ENCODE peak calls at places on chromosomes 1 and 21, in five cellular contexts. L, I, U, S and V are unnamed samples.

GRCh38 chr1:185348296-185348695 is 31.3 kb upstream of the IVNS1ABP start:
- DNase-seq in U (no peak), S (no peak), I (no peak), L (no peak), V (no peak)

GRCh38 chr1:7356079-7356478 is 415.0 kb upstream of the VAMP3 start:
- DNase-seq in U (no peak), S (no peak), L (no peak), I (no peak), V (no peak)

GRCh38 chr1:11645670-11646265 is 8.5 kb downstream of the FBXO2 start:
- DNase-seq in U (no peak), L (peak), S (peak), I (peak), V (peak)

GRCh38 chr1:227697321-227697864 is 37.7 kb downstream of the JMJD4 start:
- DNase-seq in U (no peak), S (no peak), I (no peak), L (no peak), V (no peak)

GRCh38 chr1:43452789-43453441 is 816 bp downstream of the HYI start:
- DNase-seq in S (peak), U (no peak), L (no peak), I (peak), V (peak)

GRCh38 chr1:30914931-30915330 is 6.4 kb upstream of the SDC3 start:
- DNase-seq in L (no peak), U (no peak), S (no peak), I (no peak), V (peak)

GRCh38 chr1:63843010-63843409 is 69.2 kb downstream of the ROR1 start:
- DNase-seq in S (no peak), I (no peak), U (no peak), L (no peak), V (no peak)

GRCh38 chr1:203083463-203083921 is 2.3 kb downstream of the MYOG start:
- DNase-seq in S (peak), L (no peak), U (no peak), I (no peak), V (peak)

GRCh38 chr1:206117151-206117948 is at the start of gene AVPR1B:
- DNase-seq in U (no peak), L (peak), I (peak), S (peak), V (peak)

GRCh38 chr1:78045850-78046778 is at the start of gene GIPC2:
- DNase-seq in L (peak), I (peak), S (peak), U (no peak), V (peak)

GRCh38 chr1:214404571-214405213 is 123.7 kb downstream of the SMYD2 start:
- DNase-seq in L (no peak), U (no peak), I (no peak), S (peak), V (no peak)

GRCh38 chr1:40105028-40105427 is 8.0 kb upstream of the PPT1 start:
- DNase-seq in L (no peak), U (no peak), S (no peak), I (no peak), V (no peak)

GRCh38 chr1:209641216-209642181 is 10.7 kb downstream of the LAMB3 start:
- DNase-seq in L (peak), S (no peak), U (no peak), I (no peak), V (no peak)

GRCh38 chr1:8571200-8571984 is 246.0 kb downstream of the RERE start:
- DNase-seq in L (no peak), I (no peak), U (no peak), S (no peak), V (no peak)

GRCh38 chr1:37305841-37306240 is 168.5 kb upstream of the ZC3H12A start:
- DNase-seq in L (no peak), S (no peak), U (no peak), I (no peak), V (no peak)

GRCh38 chr1:55179177-55179835 is 35.9 kb downstream of the USP24 start:
- DNase-seq in U (no peak), L (no peak), S (no peak), I (no peak), V (no peak)

GRCh38 chr1:40310983-40311642 is 6.0 kb downstream of the COL9A2 start:
- DNase-seq in U (no peak), L (no peak), S (peak), I (no peak), V (peak)

GRCh38 chr1:236103646-236104218 is 38.6 kb upstream of the GPR137B start:
- DNase-seq in S (peak), I (peak), L (peak), U (no peak), V (peak)

GRCh38 chr1:37410815-37411214 is 63.6 kb upstream of the ZC3H12A start:
- DNase-seq in U (no peak), L (no peak), S (peak), I (peak), V (no peak)

GRCh38 chr1:11316701-11317100 is 43.7 kb downstream of the UBIAD1 start:
- DNase-seq in I (no peak), U (no peak), L (no peak), S (no peak), V (peak)

GRCh38 chr21:44804762-44805161 is 3.1 kb upstream of the UBE2G2 start:
- DNase-seq in U (no peak), L (no peak), I (no peak), S (no peak), V (no peak)
- H3K27ac ChIP-seq in U (no peak), L (no peak), I (no peak), S (no peak), V (no peak)

GRCh38 chr1:230102046-230102445 is 35.0 kb downstream of the GALNT2 start:
- DNase-seq in L (no peak), S (no peak), I (no peak), U (no peak), V (no peak)
- H3K27ac ChIP-seq in L (no peak), S (no peak), I (no peak), U (no peak), V (peak)

GRCh38 chr1:61254629-61255323 is 172.4 kb downstream of the NFIA start:
- DNase-seq in I (no peak), S (no peak), U (no peak), L (peak), V (peak)

GRCh38 chr1:61259379-61260148 is 177.2 kb downstream of the NFIA start:
- DNase-seq in L (no peak), U (no peak), I (no peak), S (no peak), V (no peak)

GRCh38 chr1:61255324-61255703 is 173.0 kb downstream of the NFIA start:
- DNase-seq in L (no peak), I (no peak), U (no peak), S (no peak), V (no peak)

GRCh38 chr1:61253059-61253735 is 170.8 kb downstream of the NFIA start:
- DNase-seq in L (peak), I (no peak), S (no peak), U (no peak), V (no peak)

GRCh38 chr1:61253912-61254628 is 171.7 kb downstream of the NFIA start:
- DNase-seq in L (no peak), U (no peak), S (no peak), I (no peak), V (no peak)
- H3K27ac ChIP-seq in L (peak), U (peak), S (no peak), I (no peak), V (peak)

DNA sequence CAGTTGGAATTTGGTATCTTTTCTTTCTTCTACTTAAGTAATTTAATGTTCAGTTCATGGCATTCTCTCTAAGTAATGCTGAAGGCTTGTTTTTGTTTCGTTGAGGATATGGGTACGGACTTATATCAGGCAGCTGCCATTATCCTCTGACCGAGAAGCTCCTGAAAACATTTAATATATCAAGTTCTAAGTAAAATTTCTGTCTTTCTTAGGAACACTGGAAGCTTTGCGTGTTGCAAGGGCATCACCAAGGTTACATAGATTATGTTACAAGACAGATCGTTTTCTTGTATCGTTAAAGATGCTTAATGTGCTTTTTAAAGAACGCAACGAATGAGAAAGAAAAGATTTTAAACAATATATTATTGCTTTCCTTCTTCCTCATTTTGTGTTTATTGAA is 1.0 kb upstream of the GALNT2 start:
- DNase-seq in U (no peak), S (no peak), L (no peak), I (no peak), V (no peak)
- H3K27ac ChIP-seq in U (no peak), S (no peak), L (peak), I (no peak), V (peak)

GRCh38 chr1:35030338-35031102 is 1.2 kb downstream of the ZMYM6 start:
- DNase-seq in S (no peak), U (no peak), I (no peak), L (no peak), V (peak)

GRCh38 chr1:35032384-35032739 is 617 bp upstream of the ZMYM6 start:
- DNase-seq in L (no peak), S (no peak), I (no peak), U (no peak), V (no peak)

GRCh38 chr1:35033346-35033745 is 1.6 kb upstream of the ZMYM6 start:
- DNase-seq in U (no peak), L (no peak), S (no peak), I (no peak), V (no peak)

GRCh38 chr1:35031103-35031452 is 667 bp downstream of the ZMYM6 start:
- DNase-seq in S (peak), L (peak), I (no peak), U (no peak), V (peak)

DNA sequence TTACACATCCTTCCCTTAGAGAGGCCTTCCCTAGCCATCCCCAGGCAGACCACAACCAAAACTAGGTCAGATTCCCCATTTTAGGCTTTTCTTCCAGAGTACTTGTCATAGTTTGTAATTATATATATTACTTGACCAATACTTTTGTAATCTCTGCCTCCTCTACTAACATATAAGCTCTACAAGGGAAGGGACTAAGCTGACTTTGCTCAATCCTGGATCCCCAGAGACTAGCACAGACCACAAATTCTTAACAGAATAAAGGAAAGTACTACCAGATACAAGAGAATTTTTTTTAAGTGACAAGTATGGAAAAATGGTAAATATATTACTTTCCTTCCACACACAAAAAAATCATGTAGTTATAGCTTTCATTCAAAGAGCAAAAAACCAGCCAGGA is 2.0 kb downstream of the ZMYM6 start:
- DNase-seq in S (no peak), I (no peak), U (no peak), L (no peak), V (peak)
- H3K27ac ChIP-seq in S (no peak), I (no peak), U (no peak), L (no peak), V (no peak)

GRCh38 chr1:6235302-6235680 is 473 bp downstream of the ICMT start:
- DNase-seq in L (no peak), S (no peak), I (no peak), U (no peak), V (no peak)

GRCh38 chr1:6237093-6237492 is 1.3 kb upstream of the ICMT start:
- DNase-seq in I (no peak), U (no peak), S (no peak), L (no peak), V (no peak)

GRCh38 chr1:6239213-6239752 is 3.5 kb upstream of the ICMT start:
- DNase-seq in I (no peak), S (peak), L (no peak), U (no peak), V (peak)

GRCh38 chr1:6233376-6233775 is 2.4 kb downstream of the ICMT start:
- DNase-seq in I (no peak), S (no peak), L (no peak), U (no peak), V (peak)

GRCh38 chr1:6234502-6235295 is 1.1 kb downstream of the ICMT start:
- DNase-seq in I (no peak), L (no peak), U (no peak), S (no peak), V (peak)
- H3K27ac ChIP-seq in I (no peak), L (peak), U (peak), S (no peak), V (peak)